ENCODE peak calls at places on chromosomes 16 and 17, in four cellular contexts. E is effector CD4-positive, alpha-beta T cell; X is cardiac muscle cell; Y is activated naive CD4-positive, alpha-beta T cell treated with anti-CD3 and anti-CD28 coated beads, Interleukin-2, amount 50 U/mL, for 72 hours. T is an unnamed sample.
A peak's percentile ranks its signal among the peaks of the same experiment; 100 is the strongest.

GRCh38 chr17:40540448-40540847 is 24.8 kb downstream of the CCR7 start:
- DNase-seq in Y (peak; percentile 90), E (peak; percentile 45), X (no peak), T (peak; percentile 85)

GRCh38 chr17:11996722-11997146 is 541 bp downstream of the ZNF18 start:
- DNase-seq in X (peak; percentile 37), Y (no peak), E (peak; percentile 32), T (peak; percentile 40)

GRCh38 chr16:78794581-78795300 is 695.3 kb downstream of the WWOX start:
- DNase-seq in Y (no peak), X (no peak), E (no peak), T (no peak)

GRCh38 chr16:49580751-49581303 is 207.2 kb downstream of the C16orf78 start:
- DNase-seq in E (no peak), Y (no peak), X (no peak), T (no peak)

GRCh38 chr16:57000271-57001025 is 11.1 kb downstream of the NLRC5 start:
- DNase-seq in Y (peak; percentile 82), E (no peak), X (peak; percentile 83), T (peak; percentile 70)

GRCh38 chr17:31696184-31696602 is 162.9 kb downstream of the COPRS start:
- DNase-seq in E (no peak), Y (no peak), X (peak; percentile 95), T (no peak)

GRCh38 chr17:60127068-60128064 is 22.4 kb upstream of the CA4 start:
- DNase-seq in Y (peak; percentile 52), E (no peak), X (no peak), T (no peak)

GRCh38 chr17:7046127-7046724 is 2.3 kb upstream of the SLC16A11 start:
- DNase-seq in E (peak; percentile 20), X (no peak), Y (no peak), T (peak; percentile 38)

GRCh38 chr17:50508573-50509460 is 578 bp downstream of the MYCBPAP start:
- DNase-seq in Y (no peak), E (no peak), X (no peak), T (no peak)

GRCh38 chr16:49093939-49094338 is 187.7 kb downstream of the CBLN1 start:
- DNase-seq in Y (no peak), X (no peak), E (no peak), T (no peak)

GRCh38 chr17:7843536-7844291 is 9.7 kb downstream of the KDM6B start:
- DNase-seq in X (peak; percentile 91), E (peak; percentile 93), Y (peak; percentile 85), T (peak; percentile 85)

GRCh38 chr16:69201787-69202186 is 14.8 kb downstream of the SNTB2 start:
- DNase-seq in E (no peak), Y (no peak), X (no peak), T (no peak)

GRCh38 chr17:35312790-35313711 is 60.4 kb downstream of the SLFN11 start:
- DNase-seq in E (peak; percentile 84), X (peak; percentile 90), Y (peak; percentile 79), T (peak; percentile 75)

GRCh38 chr17:56292010-56292409 is 138.7 kb downstream of the ANKFN1 start:
- DNase-seq in X (no peak), E (no peak), Y (no peak), T (no peak)

GRCh38 chr17:5789443-5789842 is 205.1 kb upstream of the NLRP1 start:
- DNase-seq in X (no peak), E (no peak), Y (no peak), T (no peak)

GRCh38 chr17:73203788-73204479 is 11.1 kb downstream of the COG1 start:
- DNase-seq in E (peak; percentile 12), X (no peak), Y (no peak), T (peak; percentile 21)

GRCh38 chr17:58322581-58323419 is 5.8 kb downstream of the TSPOAP1 start:
- DNase-seq in E (no peak), Y (no peak), X (no peak), T (no peak)

GRCh38 chr17:7782237-7782636 is 51.8 kb upstream of the KDM6B start:
- DNase-seq in Y (no peak), E (no peak), X (peak; percentile 60), T (no peak)

GRCh38 chr16:53643474-53643873 is 60.2 kb downstream of the RPGRIP1L start:
- DNase-seq in X (no peak), E (no peak), Y (no peak), T (no peak)

GRCh38 chr17:75564195-75564594 is 23.4 kb upstream of the MYO15B start:
- DNase-seq in Y (no peak), E (no peak), X (no peak), T (no peak)

GRCh38 chr16:49599281-49599680 is 225.7 kb downstream of the C16orf78 start:
- DNase-seq in Y (peak; percentile 18), E (no peak), X (no peak), T (no peak)

GRCh38 chr16:19338335-19338734 is 52.8 kb downstream of the CLEC19A start:
- DNase-seq in Y (no peak), X (no peak), E (no peak), T (no peak)

GRCh38 chr16:68665501-68665900 is 20.4 kb downstream of the CDH3 start:
- DNase-seq in E (no peak), Y (no peak), X (no peak), T (no peak)

GRCh38 chr17:6303664-6304063 is 131.3 kb downstream of the AIPL1 start:
- DNase-seq in X (peak; percentile 13), E (no peak), Y (no peak), T (no peak)

GRCh38 chr17:19461139-19461538 is 50.1 kb downstream of the RNF112 start:
- DNase-seq in X (no peak), E (no peak), Y (no peak), T (no peak)

GRCh38 chr16:55291847-55292246 is 32.2 kb upstream of the IRX6 start:
- DNase-seq in E (no peak), X (no peak), Y (no peak), T (no peak)

GRCh38 chr16:83113811-83114210 is 487.0 kb downstream of the CDH13 start:
- DNase-seq in E (no peak), Y (no peak), X (no peak), T (no peak)

GRCh38 chr17:40522250-40522960 is 21.0 kb upstream of the TNS4 start:
- DNase-seq in Y (peak; percentile 11), E (no peak), X (peak; percentile 40), T (no peak)

GRCh38 chr17:42275527-42276358 is 448 bp downstream of the STAT5B start:
- DNase-seq in Y (no peak), X (peak; percentile 66), E (peak; percentile 29), T (peak; percentile 20)

GRCh38 chr16:87101903-87102302 is 215.3 kb downstream of the C16orf95 start:
- DNase-seq in X (peak; percentile 71), Y (no peak), E (no peak), T (no peak)

GRCh38 chr17:57785032-57785431 is 39.9 kb upstream of the CCDC182 start:
- DNase-seq in X (peak; percentile 81), Y (no peak), E (no peak), T (no peak)